ENCODE peak calls at places on chromosomes 7 and 10, in four cellular contexts. One of them, this sample, is unnamed.

GRCh38 chr7:44849277-44850210 is 1.7 kb upstream of the H2AZ2 start:
- DNase-seq in ureter: no peak
- DNase-seq in type B pancreatic cell: no peak
- DNase-seq in stimulated activated CD4-positive, alpha-beta T cell treated with anti-CD3 and anti-CD28 coated beads, Interleukin-1b, Interleukin-23, amount 100 ng/mL, for 1 hour: no peak
- DNase-seq in this sample: no peak

GRCh38 chr10:78464856-78465221 is 431.2 kb downstream of the RPS24 start:
- DNase-seq in type B pancreatic cell: peak
- DNase-seq in stimulated activated CD4-positive, alpha-beta T cell treated with anti-CD3 and anti-CD28 coated beads, Interleukin-1b, Interleukin-23, amount 100 ng/mL, for 1 hour: no peak
- DNase-seq in ureter: peak
- DNase-seq in this sample: no peak

GRCh38 chr7:69633122-69633892 is 35.0 kb downstream of the AUTS2 start:
- DNase-seq in ureter: no peak
- DNase-seq in type B pancreatic cell: no peak
- DNase-seq in stimulated activated CD4-positive, alpha-beta T cell treated with anti-CD3 and anti-CD28 coated beads, Interleukin-1b, Interleukin-23, amount 100 ng/mL, for 1 hour: no peak
- DNase-seq in this sample: no peak

GRCh38 chr10:89419548-89419947 is 5.2 kb downstream of the IFIT5 start:
- DNase-seq in type B pancreatic cell: no peak
- DNase-seq in stimulated activated CD4-positive, alpha-beta T cell treated with anti-CD3 and anti-CD28 coated beads, Interleukin-1b, Interleukin-23, amount 100 ng/mL, for 1 hour: no peak
- DNase-seq in ureter: no peak
- DNase-seq in this sample: no peak

GRCh38 chr10:48800283-48800675 is 115.6 kb downstream of the WDFY4 start:
- DNase-seq in ureter: no peak
- DNase-seq in type B pancreatic cell: no peak
- DNase-seq in stimulated activated CD4-positive, alpha-beta T cell treated with anti-CD3 and anti-CD28 coated beads, Interleukin-1b, Interleukin-23, amount 100 ng/mL, for 1 hour: no peak
- DNase-seq in this sample: no peak

GRCh38 chr7:7183833-7184463 is 1.6 kb downstream of the C1GALT1 start:
- DNase-seq in type B pancreatic cell: no peak
- DNase-seq in ureter: no peak
- DNase-seq in stimulated activated CD4-positive, alpha-beta T cell treated with anti-CD3 and anti-CD28 coated beads, Interleukin-1b, Interleukin-23, amount 100 ng/mL, for 1 hour: no peak
- DNase-seq in this sample: no peak

GRCh38 chr10:121608669-121609190 is 10.5 kb upstream of the FGFR2 start:
- DNase-seq in type B pancreatic cell: no peak
- DNase-seq in ureter: no peak
- DNase-seq in stimulated activated CD4-positive, alpha-beta T cell treated with anti-CD3 and anti-CD28 coated beads, Interleukin-1b, Interleukin-23, amount 100 ng/mL, for 1 hour: no peak
- DNase-seq in this sample: no peak

GRCh38 chr7:104207348-104207730 is 474 bp downstream of the ORC5 start:
- DNase-seq in ureter: no peak
- DNase-seq in type B pancreatic cell: no peak
- DNase-seq in stimulated activated CD4-positive, alpha-beta T cell treated with anti-CD3 and anti-CD28 coated beads, Interleukin-1b, Interleukin-23, amount 100 ng/mL, for 1 hour: no peak
- DNase-seq in this sample: no peak

GRCh38 chr10:131419797-131420196 is 108.3 kb upstream of the TCERG1L start:
- DNase-seq in type B pancreatic cell: no peak
- DNase-seq in ureter: no peak
- DNase-seq in stimulated activated CD4-positive, alpha-beta T cell treated with anti-CD3 and anti-CD28 coated beads, Interleukin-1b, Interleukin-23, amount 100 ng/mL, for 1 hour: no peak
- DNase-seq in this sample: no peak

GRCh38 chr7:88291401-88292173 is 15.1 kb downstream of the STEAP4 start:
- DNase-seq in ureter: no peak
- DNase-seq in type B pancreatic cell: no peak
- DNase-seq in stimulated activated CD4-positive, alpha-beta T cell treated with anti-CD3 and anti-CD28 coated beads, Interleukin-1b, Interleukin-23, amount 100 ng/mL, for 1 hour: no peak
- DNase-seq in this sample: no peak

GRCh38 chr10:14466256-14466655 is 135.5 kb upstream of the FRMD4A start:
- DNase-seq in type B pancreatic cell: no peak
- DNase-seq in ureter: no peak
- DNase-seq in stimulated activated CD4-positive, alpha-beta T cell treated with anti-CD3 and anti-CD28 coated beads, Interleukin-1b, Interleukin-23, amount 100 ng/mL, for 1 hour: no peak
- DNase-seq in this sample: no peak

GRCh38 chr7:157014635-157015555 is 4.4 kb upstream of the MNX1 start:
- DNase-seq in ureter: no peak
- DNase-seq in type B pancreatic cell: no peak
- DNase-seq in stimulated activated CD4-positive, alpha-beta T cell treated with anti-CD3 and anti-CD28 coated beads, Interleukin-1b, Interleukin-23, amount 100 ng/mL, for 1 hour: no peak
- DNase-seq in this sample: no peak

GRCh38 chr10:60238408-60239100 is 151.1 kb downstream of the ANK3 start:
- DNase-seq in ureter: peak
- DNase-seq in stimulated activated CD4-positive, alpha-beta T cell treated with anti-CD3 and anti-CD28 coated beads, Interleukin-1b, Interleukin-23, amount 100 ng/mL, for 1 hour: no peak
- DNase-seq in type B pancreatic cell: no peak
- DNase-seq in this sample: no peak

GRCh38 chr10:74628136-74628535 is 198.3 kb upstream of the KAT6B start:
- DNase-seq in stimulated activated CD4-positive, alpha-beta T cell treated with anti-CD3 and anti-CD28 coated beads, Interleukin-1b, Interleukin-23, amount 100 ng/mL, for 1 hour: no peak
- DNase-seq in type B pancreatic cell: no peak
- DNase-seq in ureter: no peak
- DNase-seq in this sample: no peak